ENCODE peak calls at places on chromosomes 11 and 22, in five cellular contexts. O is cardiac muscle cell, I is IMR-90, H is brain microvascular endothelial cell, B is ascending aorta. A is an unnamed sample. For H3K27me3 and H3K36me3, the result is how much of the 10 kb centered on the place peaks cover.

GRCh38 chr11:112856133-112856532 is 105.1 kb upstream of the NCAM1 start:
- DNase-seq in O (no peak), B (no peak), H (no peak), I (no peak), A (no peak)

GRCh38 chr22:32421484-32421883 is 9.4 kb upstream of the RTCB start:
- DNase-seq in I (no peak), B (no peak), O (no peak), H (no peak), A (no peak)

GRCh38 chr11:114775849-114776621 is 97.7 kb downstream of the NXPE2 start:
- DNase-seq in B (no peak), I (no peak), O (peak), H (no peak), A (no peak)

GRCh38 chr11:61580292-61580888 is 486 bp downstream of the SYT7 start:
- DNase-seq in O (no peak), H (no peak), B (no peak), I (no peak), A (no peak)

GRCh38 chr11:650482-650881 is 13.4 kb downstream of the DRD4 start:
- DNase-seq in B (no peak), H (no peak), O (no peak), I (peak), A (no peak)

GRCh38 chr11:90774727-90775572 is 552.1 kb upstream of the CHORDC1 start:
- DNase-seq in B (no peak), I (no peak), H (no peak), O (no peak), A (no peak)

GRCh38 chr11:71129624-71130023 is 122.8 kb downstream of the SHANK2 start:
- DNase-seq in H (no peak), O (no peak), B (no peak), I (no peak), A (no peak)

GRCh38 chr11:84626256-84626655 is 1000.9 kb downstream of the DLG2 start:
- DNase-seq in O (peak), I (no peak), B (no peak), H (no peak), A (no peak)

GRCh38 chr11:103805688-103806009 is 230.8 kb upstream of the DDI1 start:
- DNase-seq in I (no peak), O (no peak), H (no peak), B (no peak), A (no peak)

GRCh38 chr11:61904539-61905048 is 12.8 kb downstream of the RAB3IL1 start:
- DNase-seq in B (no peak), H (no peak), I (no peak), O (no peak), A (no peak)

GRCh38 chr11:125625225-125625593 is 246 bp downstream of the CHEK1 start:
- DNase-seq in H (no peak), B (no peak), I (no peak), O (no peak), A (no peak)

GRCh38 chr11:122516686-122517085 is 138.8 kb upstream of the UBASH3B start:
- DNase-seq in O (no peak), I (no peak), H (no peak), B (no peak), A (no peak)

GRCh38 chr11:130068986-130069683 is 559 bp upstream of the APLP2 start:
- DNase-seq in H (peak), O (peak), B (peak), I (peak), A (peak)

GRCh38 chr22:47270463-47271135 is 508.1 kb downstream of the TBC1D22A start:
- DNase-seq in I (no peak), H (no peak), O (no peak), B (no peak), A (no peak)

GRCh38 chr11:126411971-126412381 is 56.5 kb downstream of the ST3GAL4 start:
- DNase-seq in O (peak), B (no peak), I (no peak), H (no peak), A (no peak)

GRCh38 chr11:69983897-69984438 is 94.1 kb upstream of the ANO1 start:
- DNase-seq in B (no peak), H (no peak), I (peak), O (no peak), A (no peak)

GRCh38 chr11:35373284-35373933 is 45.9 kb downstream of the SLC1A2 start:
- DNase-seq in B (no peak), I (peak), H (no peak), O (no peak), A (no peak)

GRCh38 chr11:35042265-35042664 is 96.7 kb upstream of the CD44 start:
- DNase-seq in H (no peak), I (no peak), O (no peak), B (no peak), A (no peak)

GRCh38 chr11:96054870-96055705 is 131.2 kb upstream of the MTMR2 start:
- DNase-seq in H (no peak), I (peak), B (no peak), O (peak), A (no peak)

GRCh38 chr11:45844822-45845573 is 2.3 kb upstream of the CRY2 start:
- DNase-seq in O (no peak), B (no peak), I (no peak), H (no peak), A (no peak)

GRCh38 chr11:47216141-47216798 is 1.5 kb downstream of the DDB2 start:
- DNase-seq in O (peak), H (peak), I (peak), B (no peak), A (peak)

GRCh38 chr11:56905936-56906335 is 82.8 kb upstream of the OR5AK2 start:
- DNase-seq in I (no peak), H (no peak), O (no peak), B (no peak), A (no peak)

GRCh38 chr11:50155508-50155907 is 122.8 kb downstream of the OR4C45 start:
- DNase-seq in I (no peak), O (no peak), B (no peak), H (no peak), A (no peak)

GRCh38 chr11:6705905-6706535 is 22.9 kb upstream of the MRPL17 start:
- DNase-seq in H (peak), I (peak), O (peak), B (no peak), A (no peak)

GRCh38 chr11:1829039-1829820 is 5.6 kb upstream of the SYT8 start:
- DNase-seq in I (peak), H (peak), B (no peak), O (peak), A (no peak)

GRCh38 chr11:83033972-83034672 is 37.6 kb downstream of the RAB30 start:
- DNase-seq in H (no peak), O (peak), I (peak), B (no peak), A (no peak)

GRCh38 chr11:39220069-39220468 is 2239.4 kb downstream of the LRRC4C start:
- DNase-seq in O (no peak), B (no peak), H (no peak), I (no peak), A (no peak)

GRCh38 chr11:125286486-125286885 is 121.9 kb downstream of the PKNOX2 start:
- DNase-seq in H (no peak), O (no peak), I (no peak), B (no peak), A (no peak)

GRCh38 chr11:38553033-38553432 is 1955.0 kb upstream of the RAG2 start:
- DNase-seq in O (no peak), H (no peak), I (no peak), B (no peak), A (no peak)

GRCh38 chr11:2857918-2858317 is 27.7 kb downstream of the CDKN1C start:
- DNase-seq in H (no peak), B (no peak), I (no peak), O (no peak), A (no peak)

GRCh38 chr11:123616505-123617198 is 37.8 kb downstream of the SCN3B start:
- DNase-seq in B (no peak), I (peak), O (peak), H (no peak), A (no peak)

GRCh38 chr11:113137735-113138529 is 176.5 kb upstream of the TTC12 start:
- DNase-seq in B (no peak), O (no peak), I (no peak), H (no peak), A (no peak)

GRCh38 chr11:106708348-106708747 is 309.9 kb downstream of the GUCY1A2 start:
- DNase-seq in I (no peak), H (no peak), O (no peak), B (no peak), A (no peak)

GRCh38 chr11:72072348-72072747 is 8.0 kb downstream of the NUMA1 start:
- DNase-seq in B (no peak), O (peak), I (peak), H (peak), A (no peak)

GRCh38 chr22:30864441-30865420 is 103.8 kb downstream of the MORC2 start:
- DNase-seq in H (no peak), I (no peak), O (no peak), B (no peak), A (no peak)

GRCh38 chr11:93225642-93226041 is 27.9 kb upstream of the SLC36A4 start:
- DNase-seq in B (no peak), I (peak), H (no peak), O (peak), A (no peak)

GRCh38 chr11:19963697-19964340 is 196.5 kb downstream of the DBX1 start:
- DNase-seq in O (no peak), H (no peak), I (no peak), B (no peak), A (no peak)

GRCh38 chr22:22802346-22802970 is 85.2 kb upstream of the IGLL5 start:
- DNase-seq in B (no peak), I (no peak), O (peak), H (no peak), A (no peak)

GRCh38 chr11:111230122-111230465 is 15.4 kb upstream of the POU2AF2 start:
- DNase-seq in B (no peak), I (no peak), H (no peak), O (no peak), A (no peak)

GRCh38 chr11:111225871-111226270 is 19.7 kb upstream of the POU2AF2 start:
- DNase-seq in O (no peak), B (no peak), I (no peak), H (no peak), A (no peak)

GRCh38 chr11:111231836-111232235 is 13.7 kb upstream of the POU2AF2 start:
- DNase-seq in O (no peak), I (peak), B (no peak), H (no peak), A (no peak)

GRCh38 chr11:111229604-111230003 is 15.9 kb upstream of the POU2AF2 start:
- DNase-seq in O (peak), H (no peak), B (no peak), I (no peak), A (no peak)
- TF ChIP-seq CTCF in O (no peak), H (no peak), B (no peak), I (no peak), A (no peak)

GRCh38 chr11:119345685-119346084 is 820 bp downstream of the MFRP start:
- DNase-seq in H (no peak), B (no peak), O (no peak), I (no peak), A (no peak)
- H3K27me3 ChIP-seq in H (under half), B (under half), O (under half), I (under half), A (under half)

DNA sequence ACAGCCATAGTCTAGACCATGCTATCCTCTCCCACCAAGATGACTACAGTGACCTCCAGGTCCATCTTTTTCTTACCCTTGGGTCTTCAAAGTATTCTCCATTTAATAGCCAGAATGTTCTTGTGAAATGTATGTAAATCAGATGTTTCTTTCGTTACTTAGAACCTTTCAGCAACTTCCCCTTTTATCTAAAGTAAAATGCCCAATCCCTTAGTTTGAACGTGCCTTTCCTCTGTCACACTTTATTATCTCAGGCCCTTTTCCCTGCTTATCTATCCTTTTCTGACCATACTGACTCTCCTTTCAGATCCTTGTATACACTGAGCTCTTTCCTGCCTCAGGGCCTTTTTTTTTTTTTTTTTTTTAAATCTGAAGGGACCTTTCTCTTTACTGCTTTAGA is 17.9 kb downstream of the RBM4B start:
- DNase-seq in O (no peak), H (no peak), I (no peak), B (no peak), A (no peak)
- H3K36me3 ChIP-seq in O (under half), H (under half), I (under half), B (under half), A (under half)

GRCh38 chr11:59281177-59281576 is 68.5 kb upstream of the MPEG1 start:
- DNase-seq in B (no peak), H (no peak), I (no peak), O (no peak), A (no peak)
- TF ChIP-seq CTCF in B (no peak), H (no peak), I (no peak), O (no peak), A (no peak)

GRCh38 chr11:117794772-117795629 is 2.0 kb downstream of the DSCAML1 start:
- DNase-seq in H (no peak), O (no peak), B (no peak), I (no peak), A (no peak)

GRCh38 chr11:117795726-117796455 is 1.1 kb downstream of the DSCAML1 start:
- DNase-seq in O (no peak), I (no peak), B (no peak), H (no peak), A (no peak)

GRCh38 chr11:117792992-117793391 is 4.0 kb downstream of the DSCAML1 start:
- DNase-seq in I (no peak), B (no peak), O (no peak), H (no peak), A (no peak)

GRCh38 chr11:117793521-117793920 is 3.5 kb downstream of the DSCAML1 start:
- DNase-seq in H (no peak), I (no peak), O (no peak), B (no peak), A (no peak)

GRCh38 chr11:117794144-117794543 is 2.9 kb downstream of the DSCAML1 start:
- DNase-seq in B (no peak), O (no peak), H (no peak), I (no peak), A (no peak)
- H3K27me3 ChIP-seq in B (under half), O (half or more), H (half or more), I (under half), A (under half)

GRCh38 chr11:108084811-108085210 is 36.6 kb upstream of the ACAT1 start:
- DNase-seq in I (no peak), B (no peak), O (no peak), H (no peak), A (no peak)
- H3K36me3 ChIP-seq in I (under half), B (under half), O (under half), H (under half), A (under half)

DNA sequence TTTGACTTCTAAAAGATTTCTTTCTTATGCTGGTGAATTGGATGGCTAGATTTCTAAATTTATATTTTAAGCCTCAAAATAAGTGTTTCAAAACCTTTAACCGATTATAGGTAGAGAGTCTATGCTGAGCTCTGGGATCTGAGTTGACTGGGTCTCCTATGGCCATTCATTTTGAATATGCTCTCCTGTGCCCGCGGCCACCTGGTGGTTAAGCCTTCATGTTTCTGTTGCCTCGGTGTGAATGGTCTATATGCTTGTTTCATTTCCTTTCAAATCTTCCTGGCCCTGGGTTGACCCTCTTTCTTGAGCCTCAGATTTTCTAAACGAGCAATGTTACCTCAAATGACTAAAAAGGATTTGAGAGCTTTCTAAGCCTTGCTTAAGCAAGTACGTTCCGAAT is 789.3 kb upstream of the KIRREL3 start:
- DNase-seq in I (peak), H (peak), B (no peak), O (no peak), A (no peak)
- TF ChIP-seq CTCF in I (no peak), H (peak), B (no peak), O (no peak), A (peak)

GRCh38 chr22:19756288-19757128 is 4.1 kb upstream of the TBX1 start:
- DNase-seq in H (no peak), O (no peak), B (no peak), I (no peak), A (peak)
- H3K27me3 ChIP-seq in H (half or more), O (half or more), B (under half), I (half or more), A (under half)

GRCh38 chr11:117392979-117393378 is 65.3 kb downstream of the CEP164 start:
- DNase-seq in B (no peak), H (no peak), I (no peak), O (no peak), A (no peak)

GRCh38 chr11:117392001-117392690 is 64.5 kb downstream of the CEP164 start:
- DNase-seq in O (no peak), B (no peak), H (no peak), I (no peak), A (no peak)

GRCh38 chr11:117394221-117394925 is 66.7 kb downstream of the CEP164 start:
- DNase-seq in O (no peak), H (no peak), I (no peak), B (no peak), A (no peak)

GRCh38 chr11:117395476-117395875 is 67.8 kb downstream of the CEP164 start:
- DNase-seq in I (no peak), B (no peak), H (no peak), O (no peak), A (no peak)

DNA sequence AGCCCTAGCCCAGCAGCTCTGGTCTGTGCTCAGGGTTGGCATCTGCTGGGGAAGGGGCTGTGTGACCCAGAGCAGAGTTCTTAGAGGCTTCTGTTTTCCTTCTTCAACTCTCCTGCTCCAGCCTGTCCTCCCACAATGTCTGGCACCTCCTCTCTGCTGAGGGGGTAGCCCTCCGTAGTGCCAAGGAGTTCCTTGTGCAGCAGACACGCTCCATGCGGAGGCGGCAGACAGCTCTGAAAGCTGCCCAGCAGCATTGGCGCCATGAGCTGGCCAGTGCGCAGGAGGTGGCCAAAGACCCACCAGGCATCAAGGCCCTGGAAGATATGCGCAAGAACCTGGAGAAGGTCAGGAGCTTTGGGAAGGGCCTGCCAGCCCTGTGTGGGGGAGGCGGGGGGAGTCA is 69.3 kb downstream of the CEP164 start:
- DNase-seq in B (no peak), O (no peak), I (no peak), H (no peak), A (no peak)
- H3K36me3 ChIP-seq in B (half or more), O (under half), I (half or more), H (half or more), A (under half)